ENCODE peak calls at places on chromosomes 11 and 22, in nine cellular contexts. One of them, this sample, is unnamed. For H3K27me3, the result is how much of the 10 kb centered on the place peaks cover.

GRCh38 chr22:23632178-23632577 is at the start of gene DRICH1:
- DNase-seq in neural progenitor cell: no peak
- DNase-seq in HCT116: no peak
- DNase-seq in WERI-Rb-1: no peak
- DNase-seq in mesenchymal stem cell: no peak
- DNase-seq in heart left ventricle: no peak
- DNase-seq in brain microvascular endothelial cell: no peak
- DNase-seq in aorta: no peak
- DNase-seq in gastrocnemius medialis: no peak
- DNase-seq in this sample: no peak

GRCh38 chr11:94400839-94401772 is at the start of gene GPR83:
- DNase-seq in heart left ventricle: peak
- DNase-seq in HCT116: no peak
- DNase-seq in aorta: no peak
- DNase-seq in brain microvascular endothelial cell: peak
- DNase-seq in WERI-Rb-1: peak
- DNase-seq in mesenchymal stem cell: peak
- DNase-seq in neural progenitor cell: peak
- DNase-seq in gastrocnemius medialis: no peak
- DNase-seq in this sample: peak

GRCh38 chr22:25542231-25542630 is 22.2 kb upstream of the GRK3 start:
- DNase-seq in brain microvascular endothelial cell: no peak
- DNase-seq in heart left ventricle: no peak
- DNase-seq in HCT116: no peak
- DNase-seq in mesenchymal stem cell: no peak
- DNase-seq in aorta: no peak
- DNase-seq in gastrocnemius medialis: no peak
- DNase-seq in neural progenitor cell: no peak
- DNase-seq in WERI-Rb-1: no peak
- DNase-seq in this sample: no peak

GRCh38 chr11:43579171-43579918 is 101.2 kb upstream of the HSD17B12 start:
- DNase-seq in brain microvascular endothelial cell: no peak
- DNase-seq in WERI-Rb-1: peak
- DNase-seq in gastrocnemius medialis: no peak
- DNase-seq in HCT116: no peak
- DNase-seq in aorta: no peak
- DNase-seq in heart left ventricle: no peak
- DNase-seq in neural progenitor cell: peak
- DNase-seq in mesenchymal stem cell: peak
- DNase-seq in this sample: peak

GRCh38 chr11:36292311-36292722 is 3.1 kb upstream of the COMMD9 start:
- DNase-seq in mesenchymal stem cell: peak
- DNase-seq in aorta: no peak
- DNase-seq in WERI-Rb-1: no peak
- DNase-seq in neural progenitor cell: peak
- DNase-seq in HCT116: peak
- DNase-seq in brain microvascular endothelial cell: no peak
- DNase-seq in gastrocnemius medialis: no peak
- DNase-seq in heart left ventricle: no peak
- DNase-seq in this sample: peak

GRCh38 chr11:1565173-1565903 is 6.7 kb downstream of the DUSP8 start:
- DNase-seq in brain microvascular endothelial cell: no peak
- DNase-seq in neural progenitor cell: no peak
- DNase-seq in mesenchymal stem cell: no peak
- DNase-seq in WERI-Rb-1: no peak
- DNase-seq in aorta: peak
- DNase-seq in gastrocnemius medialis: no peak
- DNase-seq in heart left ventricle: no peak
- DNase-seq in HCT116: no peak
- DNase-seq in this sample: peak

GRCh38 chr11:38791346-38791961 is 2193.4 kb upstream of the RAG2 start:
- DNase-seq in HCT116: peak
- DNase-seq in WERI-Rb-1: peak
- DNase-seq in aorta: no peak
- DNase-seq in mesenchymal stem cell: peak
- DNase-seq in heart left ventricle: no peak
- DNase-seq in neural progenitor cell: peak
- DNase-seq in brain microvascular endothelial cell: peak
- DNase-seq in gastrocnemius medialis: no peak
- DNase-seq in this sample: peak

GRCh38 chr11:45142241-45142885 is 4.1 kb upstream of the PRDM11 start:
- DNase-seq in gastrocnemius medialis: no peak
- DNase-seq in brain microvascular endothelial cell: no peak
- DNase-seq in WERI-Rb-1: no peak
- DNase-seq in heart left ventricle: no peak
- DNase-seq in neural progenitor cell: no peak
- DNase-seq in aorta: peak
- DNase-seq in mesenchymal stem cell: no peak
- DNase-seq in HCT116: no peak
- DNase-seq in this sample: no peak

GRCh38 chr22:50436841-50437341 is 37.9 kb downstream of the SBF1 start:
- DNase-seq in neural progenitor cell: no peak
- DNase-seq in aorta: peak
- DNase-seq in heart left ventricle: no peak
- DNase-seq in WERI-Rb-1: peak
- DNase-seq in brain microvascular endothelial cell: no peak
- DNase-seq in mesenchymal stem cell: no peak
- DNase-seq in gastrocnemius medialis: no peak
- DNase-seq in HCT116: no peak
- DNase-seq in this sample: no peak

GRCh38 chr11:79439893-79440450 is 858 bp downstream of the TENM4 start:
- DNase-seq in brain microvascular endothelial cell: no peak
- DNase-seq in neural progenitor cell: peak
- DNase-seq in mesenchymal stem cell: no peak
- DNase-seq in heart left ventricle: peak
- DNase-seq in gastrocnemius medialis: no peak
- DNase-seq in aorta: peak
- DNase-seq in WERI-Rb-1: no peak
- DNase-seq in HCT116: no peak
- DNase-seq in this sample: peak

GRCh38 chr11:70496591-70497535 is 98.5 kb downstream of the CTTN start:
- DNase-seq in WERI-Rb-1: no peak
- DNase-seq in HCT116: no peak
- DNase-seq in aorta: peak
- DNase-seq in heart left ventricle: no peak
- DNase-seq in mesenchymal stem cell: no peak
- DNase-seq in gastrocnemius medialis: no peak
- DNase-seq in brain microvascular endothelial cell: no peak
- DNase-seq in neural progenitor cell: peak
- DNase-seq in this sample: no peak

GRCh38 chr11:57798905-57799559 is 37.4 kb downstream of the CTNND1 start:
- DNase-seq in HCT116: peak
- DNase-seq in WERI-Rb-1: no peak
- DNase-seq in mesenchymal stem cell: peak
- DNase-seq in brain microvascular endothelial cell: no peak
- DNase-seq in heart left ventricle: peak
- DNase-seq in gastrocnemius medialis: no peak
- DNase-seq in neural progenitor cell: no peak
- DNase-seq in aorta: no peak
- DNase-seq in this sample: no peak

GRCh38 chr11:931385-931784 is 5.7 kb downstream of the AP2A2 start:
- DNase-seq in WERI-Rb-1: no peak
- DNase-seq in gastrocnemius medialis: no peak
- DNase-seq in mesenchymal stem cell: no peak
- DNase-seq in brain microvascular endothelial cell: no peak
- DNase-seq in neural progenitor cell: no peak
- DNase-seq in HCT116: no peak
- DNase-seq in heart left ventricle: no peak
- DNase-seq in aorta: no peak
- DNase-seq in this sample: peak

GRCh38 chr22:32896951-32897350 is 95.4 kb downstream of the TIMP3 start:
- DNase-seq in neural progenitor cell: no peak
- DNase-seq in aorta: no peak
- DNase-seq in HCT116: no peak
- DNase-seq in mesenchymal stem cell: no peak
- DNase-seq in WERI-Rb-1: no peak
- DNase-seq in heart left ventricle: no peak
- DNase-seq in gastrocnemius medialis: no peak
- DNase-seq in brain microvascular endothelial cell: no peak
- DNase-seq in this sample: no peak

GRCh38 chr11:61092908-61093763 is 9.2 kb upstream of the CD5 start:
- DNase-seq in neural progenitor cell: no peak
- DNase-seq in WERI-Rb-1: no peak
- DNase-seq in aorta: no peak
- DNase-seq in heart left ventricle: no peak
- DNase-seq in mesenchymal stem cell: no peak
- DNase-seq in brain microvascular endothelial cell: no peak
- DNase-seq in HCT116: no peak
- DNase-seq in gastrocnemius medialis: no peak
- DNase-seq in this sample: peak

GRCh38 chr11:86508604-86509471 is 134.2 kb downstream of the CCDC81 start:
- DNase-seq in HCT116: no peak
- DNase-seq in heart left ventricle: no peak
- DNase-seq in gastrocnemius medialis: no peak
- DNase-seq in aorta: no peak
- DNase-seq in brain microvascular endothelial cell: no peak
- DNase-seq in WERI-Rb-1: no peak
- DNase-seq in mesenchymal stem cell: no peak
- DNase-seq in neural progenitor cell: no peak
- DNase-seq in this sample: no peak

GRCh38 chr22:41925783-41926460 is 684 bp downstream of the TNFRSF13C start:
- DNase-seq in neural progenitor cell: peak
- DNase-seq in HCT116: no peak
- DNase-seq in heart left ventricle: peak
- DNase-seq in mesenchymal stem cell: peak
- DNase-seq in WERI-Rb-1: no peak
- DNase-seq in gastrocnemius medialis: peak
- DNase-seq in brain microvascular endothelial cell: no peak
- DNase-seq in aorta: peak
- DNase-seq in this sample: peak

DNA sequence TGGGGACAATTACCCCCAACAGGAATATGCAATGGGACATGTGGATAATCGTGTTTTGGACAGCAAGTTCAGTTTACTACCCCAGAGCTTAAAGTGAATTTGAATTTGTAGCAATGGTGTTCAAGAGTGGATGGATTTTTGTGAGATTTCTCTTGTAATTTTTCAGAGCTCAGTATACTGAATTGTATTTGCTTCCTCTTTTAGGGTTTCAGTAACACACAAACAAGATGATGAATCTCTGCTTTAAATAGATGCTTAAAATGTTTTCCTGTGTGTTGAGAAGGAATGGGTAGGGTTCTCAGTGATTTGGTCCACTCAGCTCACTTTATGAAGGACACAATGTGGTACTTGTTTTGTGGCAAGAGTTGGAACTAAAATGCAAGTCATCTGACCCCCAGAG is 100.1 kb upstream of the ARHGAP20 start:
- DNase-seq in heart left ventricle: no peak
- DNase-seq in HCT116: no peak
- DNase-seq in WERI-Rb-1: no peak
- DNase-seq in brain microvascular endothelial cell: no peak
- DNase-seq in neural progenitor cell: no peak
- DNase-seq in aorta: no peak
- DNase-seq in gastrocnemius medialis: no peak
- DNase-seq in mesenchymal stem cell: no peak
- DNase-seq in this sample: no peak
- H3K4me3 ChIP-seq in heart left ventricle: no peak
- H3K4me3 ChIP-seq in HCT116: no peak
- H3K4me3 ChIP-seq in WERI-Rb-1: no peak
- H3K4me3 ChIP-seq in brain microvascular endothelial cell: no peak
- H3K4me3 ChIP-seq in neural progenitor cell: no peak
- H3K4me3 ChIP-seq in aorta: no peak
- H3K4me3 ChIP-seq in gastrocnemius medialis: no peak
- H3K4me3 ChIP-seq in mesenchymal stem cell: no peak
- H3K4me3 ChIP-seq in this sample: no peak

GRCh38 chr11:128584253-128584652 is 3.1 kb downstream of the ETS1 start:
- DNase-seq in neural progenitor cell: no peak
- DNase-seq in WERI-Rb-1: no peak
- DNase-seq in aorta: no peak
- DNase-seq in gastrocnemius medialis: no peak
- DNase-seq in HCT116: no peak
- DNase-seq in brain microvascular endothelial cell: no peak
- DNase-seq in mesenchymal stem cell: no peak
- DNase-seq in heart left ventricle: no peak
- DNase-seq in this sample: no peak
- H3K27me3 ChIP-seq in neural progenitor cell: under half
- H3K27me3 ChIP-seq in WERI-Rb-1: under half
- H3K27me3 ChIP-seq in aorta: under half
- H3K27me3 ChIP-seq in gastrocnemius medialis: under half
- H3K27me3 ChIP-seq in HCT116: half or more
- H3K27me3 ChIP-seq in brain microvascular endothelial cell: under half
- H3K27me3 ChIP-seq in mesenchymal stem cell: under half
- H3K27me3 ChIP-seq in heart left ventricle: under half
- H3K27me3 ChIP-seq in this sample: under half

DNA sequence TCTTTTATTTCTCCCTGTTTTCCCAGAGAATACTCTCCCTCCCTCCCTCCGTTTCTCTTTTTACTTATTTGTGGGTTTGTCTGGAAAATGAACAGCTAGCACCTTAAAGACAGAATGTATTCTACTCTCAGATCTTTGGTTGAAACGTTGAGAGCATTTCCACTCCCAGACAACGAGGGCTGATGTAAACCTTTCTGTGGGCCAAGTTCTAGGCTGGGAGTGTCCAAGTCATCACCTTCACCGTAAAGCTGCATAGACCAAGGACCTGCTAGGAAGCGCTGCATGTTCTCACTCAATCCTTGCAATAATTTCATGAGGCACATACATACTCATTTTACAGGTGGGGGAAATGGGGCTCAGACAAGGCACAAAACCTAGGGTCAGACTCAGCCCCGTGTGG is 32.4 kb downstream of the MYH9 start:
- DNase-seq in WERI-Rb-1: no peak
- DNase-seq in gastrocnemius medialis: no peak
- DNase-seq in aorta: no peak
- DNase-seq in heart left ventricle: no peak
- DNase-seq in HCT116: no peak
- DNase-seq in neural progenitor cell: no peak
- DNase-seq in brain microvascular endothelial cell: no peak
- DNase-seq in mesenchymal stem cell: no peak
- DNase-seq in this sample: no peak
- H3K4me3 ChIP-seq in WERI-Rb-1: no peak
- H3K4me3 ChIP-seq in gastrocnemius medialis: no peak
- H3K4me3 ChIP-seq in aorta: no peak
- H3K4me3 ChIP-seq in heart left ventricle: peak
- H3K4me3 ChIP-seq in HCT116: no peak
- H3K4me3 ChIP-seq in neural progenitor cell: no peak
- H3K4me3 ChIP-seq in brain microvascular endothelial cell: no peak
- H3K4me3 ChIP-seq in mesenchymal stem cell: no peak
- H3K4me3 ChIP-seq in this sample: no peak

DNA sequence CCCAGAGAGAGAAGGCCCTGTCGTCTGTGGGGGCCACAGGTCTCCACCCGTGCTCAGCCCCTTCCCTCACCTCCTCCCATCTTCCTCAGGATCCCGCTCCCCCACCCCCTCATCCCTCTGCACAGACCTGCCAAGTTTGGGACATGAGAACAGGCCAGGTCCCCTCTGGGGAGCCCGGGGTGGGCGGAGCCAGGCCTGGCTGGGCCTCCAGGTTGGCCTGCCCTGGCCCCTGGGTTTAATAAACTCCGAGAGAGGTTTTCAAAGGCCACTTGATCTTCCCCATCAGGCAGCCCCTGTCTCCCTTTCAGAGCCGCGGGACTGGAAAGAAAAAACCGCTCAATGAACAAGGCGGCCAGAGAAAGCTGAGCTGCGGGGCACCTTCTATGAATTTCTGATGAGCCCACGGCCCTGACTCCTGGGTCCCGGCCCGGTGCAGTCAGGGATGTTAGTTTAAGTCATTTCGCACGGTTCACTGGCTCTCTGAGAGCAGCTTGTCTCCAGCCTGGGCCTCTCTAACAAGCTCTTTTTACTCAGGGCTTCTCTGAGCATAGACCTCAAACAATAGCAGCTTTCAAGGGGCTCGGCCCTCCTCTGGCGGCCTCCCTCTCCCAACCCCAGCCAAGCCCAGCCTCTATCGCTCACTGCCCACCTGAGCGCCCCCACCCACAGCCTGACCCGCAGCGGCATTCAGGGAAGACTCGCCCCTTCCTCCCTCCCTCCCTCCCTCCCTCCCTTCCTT is 64.8 kb downstream of the RPUSD4 start:
- DNase-seq in WERI-Rb-1: peak
- DNase-seq in HCT116: no peak
- DNase-seq in heart left ventricle: no peak
- DNase-seq in gastrocnemius medialis: no peak
- DNase-seq in brain microvascular endothelial cell: no peak
- DNase-seq in neural progenitor cell: peak
- DNase-seq in mesenchymal stem cell: no peak
- DNase-seq in aorta: peak
- DNase-seq in this sample: peak
- H3K27me3 ChIP-seq in WERI-Rb-1: under half
- H3K27me3 ChIP-seq in HCT116: under half
- H3K27me3 ChIP-seq in heart left ventricle: under half
- H3K27me3 ChIP-seq in gastrocnemius medialis: under half
- H3K27me3 ChIP-seq in brain microvascular endothelial cell: under half
- H3K27me3 ChIP-seq in neural progenitor cell: under half
- H3K27me3 ChIP-seq in mesenchymal stem cell: under half
- H3K27me3 ChIP-seq in aorta: under half
- H3K27me3 ChIP-seq in this sample: under half